ENCODE peak calls at places on chromosomes 12 and 14, in four cellular contexts. W is activated CD4-positive, alpha-beta T cell treated with anti-CD3 and anti-CD28 coated beads, Interleukin-2, amount 50 U/mL, for 4 hours; Q is A172; C is NCI-H1092. H is an unnamed sample.

GRCh38 chr12:42483534-42483857 is 106.0 kb downstream of the PRICKLE1 start:
- DNase-seq in W (peak; percentile 6), Q (peak; percentile 6), C (no peak), H (no peak)

GRCh38 chr14:68703093-68703492 is 89.8 kb downstream of the ZFP36L1 start:
- DNase-seq in W (no peak), Q (peak; percentile 95), C (no peak), H (no peak)

GRCh38 chr12:27695556-27696292 is 523 bp upstream of the REP15 start:
- DNase-seq in W (no peak), Q (no peak), C (no peak), H (no peak)

GRCh38 chr12:46150735-46151134 is 118.1 kb downstream of the SLC38A1 start:
- DNase-seq in W (no peak), Q (no peak), C (no peak), H (no peak)

GRCh38 chr12:9329019-9329418 is 120.8 kb upstream of the PZP start:
- DNase-seq in W (no peak), Q (no peak), C (no peak), H (no peak)

GRCh38 chr12:5258966-5259365 is 172.9 kb upstream of the NTF3 start:
- DNase-seq in W (no peak), Q (peak; percentile 68), C (no peak), H (no peak)

GRCh38 chr12:109124878-109125648 is 8.7 kb downstream of the ACACB start:
- DNase-seq in W (no peak), Q (no peak), C (no peak), H (no peak)

GRCh38 chr14:61147369-61147897 is 133.7 kb downstream of the TMEM30B start:
- DNase-seq in W (no peak), Q (peak; percentile 49), C (no peak), H (no peak)

GRCh38 chr12:57518920-57519757 is 1.2 kb downstream of the DDIT3 start:
- DNase-seq in W (no peak), Q (no peak), C (no peak), H (no peak)

GRCh38 chr12:38906482-38907170 is 1.2 kb upstream of the CPNE8 start:
- DNase-seq in W (peak; percentile 52), Q (peak; percentile 74), C (peak; percentile 1), H (peak; percentile 58)

GRCh38 chr14:103629503-103630121 is 601 bp downstream of the KLC1 start:
- DNase-seq in W (no peak), Q (no peak), C (no peak), H (peak; percentile 31)

GRCh38 chr12:101945361-101946232 is 68.2 kb downstream of the DRAM1 start:
- DNase-seq in W (no peak), Q (no peak), C (no peak), H (no peak)

GRCh38 chr12:1398673-1399072 is 195.7 kb downstream of the FBXL14 start:
- DNase-seq in W (no peak), Q (peak; percentile 5), C (no peak), H (no peak)

GRCh38 chr12:118360785-118361404 is 11.8 kb downstream of the TAOK3 start:
- DNase-seq in W (no peak), Q (peak; percentile 67), C (no peak), H (no peak)

GRCh38 chr12:75257510-75257909 is 47.9 kb upstream of the KCNC2 start:
- DNase-seq in W (no peak), Q (no peak), C (no peak), H (no peak)

GRCh38 chr12:65881348-65881961 is 57.2 kb downstream of the HMGA2 start:
- DNase-seq in W (no peak), Q (no peak), C (no peak), H (no peak)

GRCh38 chr14:74203546-74203945 is 35.7 kb upstream of the VSX2 start:
- DNase-seq in W (no peak), Q (no peak), C (no peak), H (no peak)

GRCh38 chr12:122850048-122850445 is 14.8 kb downstream of the HIP1R start:
- DNase-seq in W (no peak), Q (no peak), C (no peak), H (no peak)

GRCh38 chr12:38392584-38393144 is 76.1 kb downstream of the ALG10B start:
- DNase-seq in W (no peak), Q (peak; percentile 58), C (no peak), H (no peak)

GRCh38 chr12:56634837-56635538 is 4.9 kb upstream of the BAZ2A start:
- DNase-seq in W (peak; percentile 44), Q (peak; percentile 78), C (peak; percentile 46), H (peak; percentile 55)

GRCh38 chr12:64568313-64568712 is 42.0 kb upstream of the RASSF3 start:
- DNase-seq in W (no peak), Q (no peak), C (no peak), H (no peak)

GRCh38 chr14:71405676-71406075 is 498.4 kb downstream of the PCNX1 start:
- DNase-seq in W (no peak), Q (no peak), C (no peak), H (no peak)

GRCh38 chr12:96424601-96425000 is 24.4 kb upstream of the CDK17 start:
- DNase-seq in W (no peak), Q (no peak), C (no peak), H (no peak)

GRCh38 chr12:57049047-57049446 is 882 bp downstream of the MYO1A start:
- DNase-seq in W (no peak), Q (no peak), C (no peak), H (no peak)

GRCh38 chr14:20434701-20435453 is 1.1 kb downstream of the KLHL33 start:
- DNase-seq in W (no peak), Q (no peak), C (no peak), H (no peak)

GRCh38 chr14:32469388-32470160 is 140.5 kb downstream of the AKAP6 start:
- DNase-seq in W (no peak), Q (no peak), C (peak; percentile 25), H (no peak)

GRCh38 chr14:68970096-68970612 is 8.9 kb downstream of the ACTN1 start:
- DNase-seq in W (no peak), Q (no peak), C (no peak), H (peak; percentile 11)

GRCh38 chr14:103257211-103257962 is 76.7 kb upstream of the EIF5 start:
- DNase-seq in W (no peak), Q (peak; percentile 67), C (no peak), H (no peak)

GRCh38 chr12:128076188-128076587 is 190.8 kb upstream of the TMEM132C start:
- DNase-seq in W (no peak), Q (peak; percentile 93), C (no peak), H (no peak)

GRCh38 chr14:100601914-100602313 is 14.7 kb upstream of the BEGAIN start:
- DNase-seq in W (no peak), Q (no peak), C (no peak), H (no peak)

GRCh38 chr12:107319536-107320030 is 226.2 kb upstream of the CRY1 start:
- DNase-seq in W (peak; percentile 18), Q (no peak), C (no peak), H (peak; percentile 25)

GRCh38 chr12:116299548-116300150 is 22.2 kb upstream of the MED13L start:
- DNase-seq in W (no peak), Q (no peak), C (no peak), H (no peak)

GRCh38 chr12:102735104-102735503 is 181.9 kb downstream of the PAH start:
- DNase-seq in W (no peak), Q (no peak), C (no peak), H (no peak)

GRCh38 chr14:72515779-72516770 is 377.8 kb downstream of the DPF3 start:
- DNase-seq in W (no peak), Q (peak; percentile 46), C (no peak), H (no peak)

GRCh38 chr12:57461904-57462306 is 2.3 kb downstream of the GLI1 start:
- DNase-seq in W (no peak), Q (peak; percentile 26), C (no peak), H (no peak)

GRCh38 chr14:74671789-74672188 is 41.1 kb downstream of the AREL1 start:
- DNase-seq in W (no peak), Q (peak; percentile 81), C (no peak), H (no peak)

H was measured in activated effector memory CD4-positive, alpha-beta T cell treated with Interleukin-2 at 50 U/mL for 16 hours.